ENCODE peak calls at places on chromosomes 5 and 9, in seven cellular contexts. E is activated naive CD4-positive, alpha-beta T cell; V is hippocampal formation; L is activated CD4-positive, CD25-positive, alpha-beta regulatory T cell treated with anti-CD3 and anti-CD28 coated beads, Interleukin-2, amount 50 U/mL, for 16 hours; X is body of pancreas; A is posterior cingulate gyrus; K is stimulated activated CD8-positive, alpha-beta memory T cell treated with anti-CD3 and anti-CD28 coated beads, Interleukin-7, amount 100 ng/mL, for 24 hours. Y is an unnamed sample.

GRCh38 chr9:96232539-96233241 is 69.3 kb downstream of the HSD17B3 start:
- DNase-seq in E (no peak), V (no peak), L (no peak), X (peak; percentile 43), A (peak; percentile 75), K (no peak), Y (peak; percentile 54)

GRCh38 chr9:110099236-110099741 is 108.7 kb downstream of the C9orf152 start:
- DNase-seq in E (no peak), V (no peak), L (no peak), X (peak; percentile 26), A (no peak), K (no peak), Y (peak; percentile 78)

GRCh38 chr5:1235379-1235778 is 10.2 kb downstream of the SLC6A18 start:
- DNase-seq in E (no peak), V (no peak), L (no peak), X (no peak), A (no peak), K (no peak), Y (no peak)

GRCh38 chr9:26292943-26293342 is 599.7 kb downstream of the CAAP1 start:
- DNase-seq in E (no peak), V (no peak), L (no peak), X (no peak), A (no peak), K (no peak), Y (peak; percentile 15)

GRCh38 chr5:126234563-126235195 is 188.5 kb upstream of the GRAMD2B start:
- DNase-seq in E (no peak), V (no peak), L (no peak), X (no peak), A (no peak), K (no peak), Y (peak; percentile 60)

GRCh38 chr5:16807475-16807874 is 128.6 kb downstream of the MYO10 start:
- DNase-seq in E (no peak), V (no peak), L (no peak), X (no peak), A (no peak), K (no peak), Y (no peak)

GRCh38 chr5:51385214-51385613 is 2.0 kb downstream of the ISL1 start:
- DNase-seq in E (no peak), V (no peak), L (no peak), X (no peak), A (no peak), K (no peak), Y (peak; percentile 32)

GRCh38 chr5:141917760-141918159 is 5.9 kb upstream of the DELE1 start:
- DNase-seq in E (no peak), V (no peak), L (no peak), X (no peak), A (no peak), K (no peak), Y (no peak)

GRCh38 chr9:105251733-105252404 is 7.4 kb downstream of the SLC44A1 start:
- DNase-seq in E (no peak), V (no peak), L (no peak), X (no peak), A (no peak), K (no peak), Y (no peak)

GRCh38 chr9:25353783-25354182 is 324.5 kb downstream of the TUSC1 start:
- DNase-seq in E (no peak), V (no peak), L (no peak), X (no peak), A (no peak), K (no peak), Y (no peak)

GRCh38 chr9:128986671-128987070 is 39.2 kb downstream of the NUP188 start:
- DNase-seq in E (no peak), V (no peak), L (no peak), X (no peak), A (no peak), K (no peak), Y (no peak)

GRCh38 chr5:150285114-150285513 is 4.5 kb downstream of the CAMK2A start:
- DNase-seq in E (no peak), V (no peak), L (no peak), X (no peak), A (no peak), K (no peak), Y (no peak)

GRCh38 chr9:89955144-89955543 is 350.3 kb downstream of the GADD45G start:
- DNase-seq in E (no peak), V (no peak), L (no peak), X (no peak), A (no peak), K (no peak), Y (no peak)

GRCh38 chr9:133141833-133142594 is 21.0 kb upstream of the RALGDS start:
- DNase-seq in E (no peak), V (no peak), L (peak; percentile 57), X (peak; percentile 84), A (no peak), K (peak; percentile 47), Y (no peak)

GRCh38 chr5:132190161-132190817 is 37.4 kb downstream of the P4HA2 start:
- DNase-seq in E (no peak), V (no peak), L (no peak), X (peak; percentile 56), A (no peak), K (no peak), Y (peak; percentile 49)

GRCh38 chr5:178826216-178826615 is 33.5 kb upstream of the ZNF354B start:
- DNase-seq in E (no peak), V (no peak), L (no peak), X (no peak), A (no peak), K (no peak), Y (no peak)

GRCh38 chr5:33310471-33310870 is 130.3 kb upstream of the TARS1 start:
- DNase-seq in E (no peak), V (no peak), L (no peak), X (no peak), A (no peak), K (no peak), Y (no peak)

GRCh38 chr5:6719417-6719816 is 6.2 kb downstream of the TENT4A start:
- DNase-seq in E (no peak), V (no peak), L (no peak), X (no peak), A (no peak), K (no peak), Y (no peak)

GRCh38 chr5:72166070-72166979 is 59.0 kb downstream of the MAP1B start:
- DNase-seq in E (no peak), V (peak; percentile 64), L (no peak), X (peak; percentile 27), A (peak; percentile 90), K (no peak), Y (peak; percentile 61)

GRCh38 chr5:116652903-116653302 is 78.3 kb upstream of the SEMA6A start:
- DNase-seq in E (no peak), V (no peak), L (no peak), X (no peak), A (no peak), K (no peak), Y (no peak)

GRCh38 chr5:117761190-117761589 is 1186.6 kb upstream of the SEMA6A start:
- DNase-seq in E (no peak), V (no peak), L (no peak), X (no peak), A (no peak), K (no peak), Y (no peak)

GRCh38 chr9:111648066-111648465 is 13.3 kb upstream of the GNG10 start:
- DNase-seq in E (no peak), V (no peak), L (no peak), X (no peak), A (no peak), K (no peak), Y (no peak)

GRCh38 chr9:83698976-83699585 is 8.7 kb downstream of the UBQLN1 start:
- DNase-seq in E (no peak), V (no peak), L (no peak), X (no peak), A (no peak), K (no peak), Y (no peak)

GRCh38 chr9:134289241-134289875 is 36.9 kb upstream of the RXRA start:
- DNase-seq in E (no peak), V (no peak), L (no peak), X (no peak), A (peak; percentile 24), K (no peak), Y (no peak)

GRCh38 chr9:93871286-93871685 is 83.9 kb downstream of the BARX1 start:
- DNase-seq in E (no peak), V (no peak), L (no peak), X (no peak), A (no peak), K (no peak), Y (no peak)

GRCh38 chr5:4189317-4189716 is 593.7 kb downstream of the IRX1 start:
- DNase-seq in E (no peak), V (no peak), L (no peak), X (no peak), A (no peak), K (no peak), Y (no peak)

GRCh38 chr9:116901260-116901659 is 214.2 kb downstream of the TRIM32 start:
- DNase-seq in E (no peak), V (no peak), L (no peak), X (no peak), A (no peak), K (no peak), Y (no peak)

GRCh38 chr5:132224721-132225120 is 2.9 kb downstream of the P4HA2 start:
- DNase-seq in E (no peak), V (no peak), L (no peak), X (peak; percentile 25), A (no peak), K (no peak), Y (no peak)

GRCh38 chr5:50340757-50341156 is 100.3 kb downstream of the EMB start:
- DNase-seq in E (no peak), V (no peak), L (no peak), X (no peak), A (no peak), K (no peak), Y (no peak)

GRCh38 chr9:103242486-103242885 is 247.4 kb downstream of the CYLC2 start:
- DNase-seq in E (no peak), V (no peak), L (no peak), X (no peak), A (no peak), K (no peak), Y (no peak)